ENCODE peak calls at places on chromosomes 13 and 19, in seven cellular contexts. One of them, this sample, is unnamed.

GRCh38 chr13:57437587-57437986 is 194.0 kb upstream of the PCDH17 start:
- DNase-seq in body of pancreas: no peak
- DNase-seq in Peyer's patch: no peak
- DNase-seq in IMR-90: no peak
- DNase-seq in uterus: no peak
- DNase-seq in A549: no peak
- DNase-seq in K562: no peak
- DNase-seq in this sample: no peak

GRCh38 chr19:1073063-1073955 is 6.3 kb downstream of the ARHGAP45 start:
- DNase-seq in body of pancreas: no peak
- DNase-seq in A549: no peak
- DNase-seq in uterus: no peak
- DNase-seq in K562: peak
- DNase-seq in IMR-90: no peak
- DNase-seq in Peyer's patch: no peak
- DNase-seq in this sample: no peak

GRCh38 chr19:28884786-28885476 is 328.0 kb downstream of the UQCRFS1 start:
- DNase-seq in IMR-90: no peak
- DNase-seq in A549: no peak
- DNase-seq in body of pancreas: no peak
- DNase-seq in Peyer's patch: no peak
- DNase-seq in K562: no peak
- DNase-seq in uterus: no peak
- DNase-seq in this sample: no peak

GRCh38 chr19:17091758-17092333 is 16.3 kb downstream of the MYO9B start:
- DNase-seq in body of pancreas: peak
- DNase-seq in A549: no peak
- DNase-seq in Peyer's patch: peak
- DNase-seq in IMR-90: no peak
- DNase-seq in uterus: no peak
- DNase-seq in K562: no peak
- DNase-seq in this sample: peak

GRCh38 chr19:28217064-28217463 is 995.9 kb downstream of the UQCRFS1 start:
- DNase-seq in IMR-90: no peak
- DNase-seq in A549: no peak
- DNase-seq in Peyer's patch: no peak
- DNase-seq in uterus: no peak
- DNase-seq in K562: no peak
- DNase-seq in body of pancreas: no peak
- DNase-seq in this sample: no peak

GRCh38 chr13:106555631-106556328 is 12.2 kb downstream of the ARGLU1 start:
- DNase-seq in Peyer's patch: no peak
- DNase-seq in uterus: no peak
- DNase-seq in A549: no peak
- DNase-seq in K562: no peak
- DNase-seq in body of pancreas: no peak
- DNase-seq in IMR-90: peak
- DNase-seq in this sample: no peak

GRCh38 chr19:2047449-2048103 is 3.5 kb downstream of the MKNK2 start:
- DNase-seq in body of pancreas: peak
- DNase-seq in IMR-90: no peak
- DNase-seq in Peyer's patch: no peak
- DNase-seq in K562: no peak
- DNase-seq in uterus: peak
- DNase-seq in A549: peak
- DNase-seq in this sample: peak

GRCh38 chr13:49409008-49409407 is 34.9 kb downstream of the CAB39L start:
- DNase-seq in body of pancreas: no peak
- DNase-seq in K562: no peak
- DNase-seq in A549: no peak
- DNase-seq in uterus: no peak
- DNase-seq in Peyer's patch: no peak
- DNase-seq in IMR-90: no peak
- DNase-seq in this sample: no peak

GRCh38 chr19:3146677-3147100 is 10.9 kb downstream of the GNA15 start:
- DNase-seq in uterus: no peak
- DNase-seq in Peyer's patch: peak
- DNase-seq in A549: no peak
- DNase-seq in body of pancreas: no peak
- DNase-seq in IMR-90: no peak
- DNase-seq in K562: peak
- DNase-seq in this sample: peak

GRCh38 chr13:32045963-32046785 is 14.6 kb downstream of the FRY start:
- DNase-seq in IMR-90: peak
- DNase-seq in A549: no peak
- DNase-seq in Peyer's patch: no peak
- DNase-seq in uterus: peak
- DNase-seq in K562: no peak
- DNase-seq in body of pancreas: peak
- DNase-seq in this sample: peak

GRCh38 chr13:109779074-109779473 is 7.3 kb downstream of the IRS2 start:
- DNase-seq in uterus: no peak
- DNase-seq in body of pancreas: no peak
- DNase-seq in K562: no peak
- DNase-seq in Peyer's patch: no peak
- DNase-seq in IMR-90: no peak
- DNase-seq in A549: no peak
- DNase-seq in this sample: no peak

DNA sequence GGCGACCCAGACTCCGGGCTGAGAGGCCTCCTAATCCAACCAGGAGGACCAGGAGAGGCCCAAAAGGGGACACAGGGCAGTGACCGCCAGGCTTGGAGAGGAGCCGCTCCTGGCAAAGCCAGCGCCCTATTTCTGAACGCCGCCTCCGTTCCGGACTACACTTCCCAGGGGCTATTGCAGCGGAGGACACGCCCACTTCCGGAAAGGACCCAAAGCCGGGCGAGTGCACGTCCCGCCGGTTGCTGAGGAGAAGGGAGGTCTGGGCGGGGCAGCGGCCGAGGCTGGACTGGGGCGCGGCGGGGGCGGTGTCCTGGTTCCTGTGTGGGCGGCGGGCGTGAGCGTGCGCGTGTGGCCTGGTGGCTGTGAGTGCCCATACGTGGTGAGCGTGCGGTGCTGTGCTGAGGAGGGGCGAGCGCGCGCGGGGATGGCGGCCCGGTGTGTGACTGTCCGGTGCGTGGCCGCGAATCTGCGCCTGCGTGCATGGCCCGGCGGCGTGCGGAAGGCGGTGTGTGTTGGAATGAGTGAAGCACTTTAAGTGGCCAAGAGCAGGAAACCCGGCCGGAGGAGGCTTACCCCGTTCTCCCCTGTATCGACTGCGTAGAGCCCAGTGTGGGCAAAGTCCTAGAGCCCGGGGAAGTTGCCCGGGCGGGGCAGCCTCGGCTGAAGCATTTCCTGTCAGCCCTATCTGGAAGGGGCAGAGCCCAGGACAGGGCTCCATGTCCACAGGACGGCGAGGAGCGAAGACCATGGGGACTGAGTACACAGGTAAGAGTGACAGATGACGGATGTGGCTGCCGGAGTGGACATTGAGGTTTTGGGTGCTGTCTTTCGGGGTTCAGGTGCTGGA is at the start of gene ZNF470:
- DNase-seq in IMR-90: peak
- DNase-seq in uterus: peak
- DNase-seq in body of pancreas: peak
- DNase-seq in Peyer's patch: peak
- DNase-seq in A549: peak
- DNase-seq in K562: peak
- DNase-seq in this sample: peak
- TF ChIP-seq POLR2A in IMR-90: no peak
- TF ChIP-seq POLR2A in uterus: peak
- TF ChIP-seq POLR2A in body of pancreas: peak
- TF ChIP-seq POLR2A in Peyer's patch: peak
- TF ChIP-seq POLR2A in A549: peak
- TF ChIP-seq POLR2A in K562: no peak
- TF ChIP-seq POLR2A in this sample: no peak

GRCh38 chr19:38043649-38044144 is 136.7 kb downstream of the SIPA1L3 start:
- DNase-seq in uterus: no peak
- DNase-seq in A549: no peak
- DNase-seq in body of pancreas: no peak
- DNase-seq in Peyer's patch: no peak
- DNase-seq in K562: no peak
- DNase-seq in IMR-90: no peak
- DNase-seq in this sample: no peak

GRCh38 chr19:38044267-38045111 is 137.5 kb downstream of the SIPA1L3 start:
- DNase-seq in uterus: no peak
- DNase-seq in Peyer's patch: no peak
- DNase-seq in IMR-90: peak
- DNase-seq in A549: peak
- DNase-seq in body of pancreas: no peak
- DNase-seq in K562: no peak
- DNase-seq in this sample: no peak

GRCh38 chr19:38045554-38046253 is 138.7 kb downstream of the SIPA1L3 start:
- DNase-seq in body of pancreas: no peak
- DNase-seq in IMR-90: no peak
- DNase-seq in uterus: no peak
- DNase-seq in A549: no peak
- DNase-seq in K562: no peak
- DNase-seq in Peyer's patch: peak
- DNase-seq in this sample: no peak

GRCh38 chr19:38039966-38040365 is 133.0 kb downstream of the SIPA1L3 start:
- DNase-seq in A549: peak
- DNase-seq in K562: no peak
- DNase-seq in IMR-90: peak
- DNase-seq in Peyer's patch: no peak
- DNase-seq in body of pancreas: no peak
- DNase-seq in uterus: no peak
- DNase-seq in this sample: no peak

GRCh38 chr19:38042132-38042531 is 135.1 kb downstream of the SIPA1L3 start:
- DNase-seq in uterus: no peak
- DNase-seq in body of pancreas: no peak
- DNase-seq in A549: no peak
- DNase-seq in Peyer's patch: no peak
- DNase-seq in K562: no peak
- DNase-seq in IMR-90: no peak
- DNase-seq in this sample: no peak
- TF ChIP-seq POLR2A in uterus: no peak
- TF ChIP-seq POLR2A in body of pancreas: no peak
- TF ChIP-seq POLR2A in A549: no peak
- TF ChIP-seq POLR2A in Peyer's patch: no peak
- TF ChIP-seq POLR2A in K562: no peak
- TF ChIP-seq POLR2A in IMR-90: no peak
- TF ChIP-seq POLR2A in this sample: no peak

GRCh38 chr13:95182570-95183285 is 118.5 kb downstream of the ABCC4 start:
- DNase-seq in Peyer's patch: no peak
- DNase-seq in body of pancreas: no peak
- DNase-seq in uterus: no peak
- DNase-seq in A549: no peak
- DNase-seq in K562: no peak
- DNase-seq in IMR-90: no peak
- DNase-seq in this sample: no peak
- TF ChIP-seq POLR2A in Peyer's patch: no peak
- TF ChIP-seq POLR2A in body of pancreas: no peak
- TF ChIP-seq POLR2A in uterus: no peak
- TF ChIP-seq POLR2A in A549: no peak
- TF ChIP-seq POLR2A in K562: no peak
- TF ChIP-seq POLR2A in IMR-90: no peak
- TF ChIP-seq POLR2A in this sample: no peak

GRCh38 chr19:49684251-49684982 is 5.0 kb upstream of the ADM5 start:
- DNase-seq in body of pancreas: no peak
- DNase-seq in K562: no peak
- DNase-seq in IMR-90: no peak
- DNase-seq in Peyer's patch: no peak
- DNase-seq in uterus: no peak
- DNase-seq in A549: peak
- DNase-seq in this sample: no peak
- TF ChIP-seq POLR2A in body of pancreas: no peak
- TF ChIP-seq POLR2A in K562: peak
- TF ChIP-seq POLR2A in IMR-90: no peak
- TF ChIP-seq POLR2A in Peyer's patch: no peak
- TF ChIP-seq POLR2A in uterus: no peak
- TF ChIP-seq POLR2A in A549: no peak
- TF ChIP-seq POLR2A in this sample: no peak

DNA sequence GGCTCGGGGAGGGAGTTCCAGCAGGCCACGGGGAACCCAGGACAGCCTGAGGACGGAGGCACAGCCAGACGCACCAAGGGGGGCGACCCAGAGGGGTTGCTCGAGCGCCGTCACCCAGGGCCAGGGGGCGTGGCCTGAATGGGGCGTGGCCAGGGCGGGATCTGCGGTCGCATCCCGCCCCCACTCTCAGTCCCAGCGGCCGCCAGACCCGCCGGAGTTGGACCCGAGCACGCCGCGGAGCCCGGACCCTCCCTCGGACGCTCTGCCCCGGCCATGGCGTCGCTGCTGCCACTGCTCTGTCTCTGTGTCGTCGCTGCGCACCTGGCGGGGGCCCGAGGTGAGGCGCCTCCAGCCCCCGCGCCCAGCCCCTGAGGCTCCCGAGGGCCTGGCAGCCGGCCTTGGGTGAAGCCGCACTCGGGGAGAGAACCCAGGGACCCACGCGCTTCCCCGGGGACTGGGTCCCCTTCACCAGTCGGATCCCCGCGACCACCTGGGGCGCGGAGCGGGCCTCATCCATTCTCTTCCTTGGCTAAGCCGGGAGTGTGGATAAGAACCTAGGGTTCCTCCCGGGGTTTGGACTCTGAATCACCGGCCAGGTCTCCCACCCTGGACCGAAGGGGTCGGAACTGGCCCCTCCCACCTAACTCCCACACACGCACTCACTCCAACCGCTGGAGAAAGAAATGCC is at the start of gene CILP2:
- DNase-seq in IMR-90: no peak
- DNase-seq in body of pancreas: no peak
- DNase-seq in A549: no peak
- DNase-seq in Peyer's patch: peak
- DNase-seq in uterus: no peak
- DNase-seq in K562: peak
- DNase-seq in this sample: peak
- TF ChIP-seq POLR2A in IMR-90: no peak
- TF ChIP-seq POLR2A in body of pancreas: no peak
- TF ChIP-seq POLR2A in A549: no peak
- TF ChIP-seq POLR2A in Peyer's patch: no peak
- TF ChIP-seq POLR2A in uterus: no peak
- TF ChIP-seq POLR2A in K562: no peak
- TF ChIP-seq POLR2A in this sample: no peak